ENCODE peak calls at places on chromosomes 7 and 10, in seven cellular contexts. X is K562, S is SK-N-SH, L is HepG2, O is H1, F is GM12892, J is GM12878. V is an unnamed sample.

GRCh38 chr7:14902589-14902963 is at the start of gene DGKB:
- DNase-seq in X (no peak), S (peak; percentile 52), L (no peak), O (no peak), F (no peak), J (no peak), V (no peak)

GRCh38 chr10:76354349-76354748 is 922.9 kb downstream of the LRMDA start:
- DNase-seq in X (no peak), S (no peak), L (no peak), O (no peak), F (no peak), J (no peak), V (no peak)

GRCh38 chr10:34526758-34527730 is 288.1 kb downstream of the PARD3 start:
- DNase-seq in X (no peak), S (no peak), L (no peak), O (peak; percentile 59), F (no peak), J (no peak), V (no peak)

GRCh38 chr10:15548331-15548730 is 171.4 kb downstream of the ITGA8 start:
- DNase-seq in X (no peak), S (no peak), L (no peak), O (no peak), F (no peak), J (no peak), V (no peak)

GRCh38 chr10:69685802-69686585 is 55.9 kb downstream of the FAM241B start:
- DNase-seq in X (no peak), S (peak; percentile 74), L (no peak), O (no peak), F (no peak), J (no peak), V (no peak)

GRCh38 chr7:2645274-2645868 is 13.6 kb downstream of the TTYH3 start:
- DNase-seq in X (no peak), S (peak; percentile 93), L (no peak), O (no peak), F (peak; percentile 59), J (no peak), V (peak; percentile 83)

GRCh38 chr10:49300140-49300974 is 1.4 kb downstream of the C10orf71 start:
- DNase-seq in X (peak; percentile 74), S (peak; percentile 75), L (no peak), O (no peak), F (no peak), J (peak; percentile 59), V (no peak)

GRCh38 chr10:12221323-12222298 is 25.6 kb downstream of the CDC123 start:
- DNase-seq in X (peak; percentile 74), S (no peak), L (peak; percentile 4), O (no peak), F (no peak), J (no peak), V (no peak)

GRCh38 chr10:83917519-83918506 is 221.5 kb upstream of the GHITM start:
- DNase-seq in X (no peak), S (no peak), L (peak; percentile 12), O (no peak), F (no peak), J (peak; percentile 32), V (peak; percentile 18)

GRCh38 chr7:2701832-2702593 is 14.0 kb downstream of the AMZ1 start:
- DNase-seq in X (no peak), S (peak; percentile 66), L (no peak), O (no peak), F (no peak), J (no peak), V (no peak)

GRCh38 chr7:5595545-5596045 is 172.0 kb upstream of the TNRC18 start:
- DNase-seq in X (peak; percentile 51), S (peak; percentile 81), L (no peak), O (no peak), F (no peak), J (no peak), V (no peak)

GRCh38 chr10:72250666-72251065 is 23.1 kb upstream of the DDIT4 start:
- DNase-seq in X (no peak), S (no peak), L (no peak), O (no peak), F (no peak), J (no peak), V (no peak)
- TF ChIP-seq POLR2AphosphoS5 in X (no peak), S (no peak), L (no peak), O (no peak), F (no peak), J (no peak), V (no peak)

DNA sequence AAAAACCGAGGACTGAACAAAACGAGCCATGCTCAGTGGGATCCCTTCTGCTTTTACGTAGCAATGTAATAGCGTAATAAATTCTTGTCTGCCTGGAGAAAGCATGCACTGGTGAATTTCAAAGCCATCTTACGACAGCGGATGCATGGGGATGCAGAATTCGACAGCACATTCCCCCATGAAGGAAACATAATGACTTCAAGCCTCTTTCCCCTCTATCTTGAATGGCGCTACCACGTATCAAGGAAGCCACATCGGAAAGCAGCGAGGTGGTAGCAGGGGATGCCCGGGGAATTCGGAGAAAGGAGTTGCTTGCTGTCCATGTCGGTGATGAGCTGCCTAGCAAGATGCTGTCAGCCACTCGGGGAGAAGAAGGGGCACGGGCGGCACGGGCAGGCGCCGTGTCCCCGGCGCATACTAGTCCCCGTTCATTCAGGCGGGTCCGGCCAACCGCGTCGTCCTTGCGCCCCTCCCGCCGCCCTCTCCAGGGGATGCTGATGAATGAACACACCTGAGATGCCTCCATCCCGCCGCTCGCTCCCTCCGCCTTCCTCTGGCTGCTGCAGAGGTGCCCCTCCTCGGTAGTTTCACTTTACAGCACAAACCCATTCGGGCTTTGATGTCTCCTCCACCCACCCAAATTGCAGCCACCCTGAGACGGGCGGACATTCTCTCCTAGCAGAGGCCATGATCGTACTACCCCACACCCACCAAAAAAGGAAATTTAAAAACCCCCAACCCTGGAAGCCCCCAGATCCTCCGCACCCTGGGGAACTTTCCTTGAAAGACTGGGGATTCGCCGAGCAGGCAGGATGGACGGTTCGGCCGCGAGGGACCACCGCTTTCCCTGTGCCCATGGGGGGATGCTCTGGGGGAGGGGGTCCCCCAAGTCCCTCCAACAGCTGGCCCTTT is 627 bp downstream of the SORBS1 start:
- DNase-seq in X (peak; percentile 35), S (peak; percentile 69), L (no peak), O (no peak), F (peak; percentile 56), J (no peak), V (peak; percentile 60)
- TF ChIP-seq TAF1 in X (no peak), S (no peak), L (no peak), O (no peak), F (no peak), J (no peak), V (no peak)

GRCh38 chr7:96870201-96870600 is 135.2 kb upstream of the DLX6 start:
- DNase-seq in X (no peak), S (no peak), L (no peak), O (no peak), F (no peak), J (no peak), V (no peak)

GRCh38 chr7:96870934-96871333 is 134.4 kb upstream of the DLX6 start:
- DNase-seq in X (no peak), S (no peak), L (no peak), O (no peak), F (no peak), J (no peak), V (no peak)
- TF ChIP-seq POLR2AphosphoS5 in X (no peak), S (no peak), L (no peak), O (no peak), F (no peak), J (no peak), V (no peak)

GRCh38 chr7:52992479-52993195 is 42.8 kb upstream of the POM121L12 start:
- DNase-seq in X (no peak), S (no peak), L (no peak), O (no peak), F (no peak), J (no peak), V (no peak)
- TF ChIP-seq TAF1 in X (no peak), S (no peak), L (no peak), O (no peak), F (no peak), J (no peak), V (no peak)

GRCh38 chr7:523436-524336 is 4.0 kb upstream of the PDGFA start:
- DNase-seq in X (peak; percentile 37), S (no peak), L (no peak), O (no peak), F (no peak), J (no peak), V (no peak)

GRCh38 chr7:522938-523289 is 3.3 kb upstream of the PDGFA start:
- DNase-seq in X (no peak), S (no peak), L (no peak), O (no peak), F (no peak), J (no peak), V (no peak)

GRCh38 chr7:520503-521161 is 986 bp upstream of the PDGFA start:
- DNase-seq in X (peak; percentile 63), S (no peak), L (no peak), O (no peak), F (no peak), J (no peak), V (no peak)

GRCh38 chr7:521221-522070 is 1.8 kb upstream of the PDGFA start:
- DNase-seq in X (peak; percentile 56), S (peak; percentile 71), L (no peak), O (no peak), F (no peak), J (no peak), V (peak; percentile 76)

DNA sequence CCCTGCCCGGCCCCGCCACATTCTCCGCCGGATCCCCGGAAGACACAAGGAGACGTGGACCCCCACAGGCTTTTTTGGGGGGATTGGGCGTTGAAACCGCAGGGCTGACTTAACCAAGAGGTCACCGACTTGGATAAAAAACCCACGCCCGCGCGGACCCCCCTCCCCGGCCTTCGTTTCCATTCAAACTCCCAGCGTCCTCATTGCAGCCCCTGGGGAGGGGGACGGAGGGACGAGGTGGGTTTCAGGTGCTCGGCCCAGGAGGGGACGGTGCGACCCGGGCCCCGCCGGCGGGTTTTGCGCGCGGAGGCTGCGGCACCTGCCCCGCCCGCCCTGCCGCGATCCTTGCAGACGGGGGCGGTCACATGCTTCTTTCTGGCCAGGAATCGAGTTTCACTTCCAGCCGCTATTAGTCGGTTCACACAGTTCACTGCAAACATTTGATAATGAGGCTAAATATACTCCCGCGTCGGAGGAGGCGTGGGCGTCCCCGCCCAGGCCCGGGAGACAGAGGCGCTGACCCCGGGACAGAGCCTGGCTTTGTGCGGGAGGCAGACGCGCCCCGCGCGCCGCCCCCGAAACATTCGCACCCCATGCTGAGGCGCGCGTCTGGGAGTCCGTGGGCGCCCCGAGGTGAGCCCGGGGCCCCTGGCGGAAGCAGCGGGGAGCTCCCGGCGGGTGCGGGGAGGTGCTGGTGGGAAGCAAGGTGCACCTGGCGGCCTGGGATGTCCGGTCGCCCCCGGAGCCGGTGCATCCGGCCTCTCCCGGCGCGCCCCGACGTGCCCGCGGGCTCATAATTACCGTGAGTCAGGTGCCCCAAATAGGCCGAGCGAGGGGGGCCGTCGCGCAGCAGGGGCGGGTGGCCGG is 2.7 kb upstream of the PDGFA start:
- DNase-seq in X (peak; percentile 66), S (no peak), L (no peak), O (no peak), F (no peak), J (peak; percentile 31), V (peak; percentile 61)
- TF ChIP-seq POLR2AphosphoS5 in X (no peak), S (no peak), L (no peak), O (no peak), F (no peak), J (no peak), V (no peak)

GRCh38 chr7:18511351-18511750 is 15.8 kb downstream of the HDAC9 start:
- DNase-seq in X (no peak), S (no peak), L (no peak), O (no peak), F (no peak), J (no peak), V (no peak)
- TF ChIP-seq TAF1 in X (no peak), S (no peak), L (no peak), O (no peak), F (no peak), J (no peak), V (no peak)